ENCODE peak calls at places on chromosomes 3 and 15, in four cellular contexts. J, S, H and U are unnamed samples.
A peak's percentile ranks its signal among the peaks of the same experiment; 100 is the strongest.

GRCh38 chr3:46496745-46497555 is 826 bp upstream of the RTP3 start:
- DNase-seq in H (no peak), J (peak; percentile 8), S (no peak), U (no peak)

GRCh38 chr3:193974147-193974546 is 161.8 kb upstream of the HES1 start:
- DNase-seq in H (no peak), S (no peak), J (no peak), U (no peak)

GRCh38 chr3:65030847-65031463 is 343.2 kb upstream of the ADAMTS9 start:
- DNase-seq in J (no peak), H (no peak), S (no peak), U (no peak)

GRCh38 chr15:60507596-60508424 is 28.9 kb upstream of the ICE2 start:
- DNase-seq in H (peak; percentile 48), S (peak; percentile 49), J (peak; percentile 83), U (no peak)

GRCh38 chr15:78527325-78527724 is 12.9 kb upstream of the PSMA4 start:
- DNase-seq in J (no peak), S (no peak), H (no peak), U (no peak)

GRCh38 chr15:94023520-94023919 is 207.8 kb upstream of the MCTP2 start:
- DNase-seq in H (no peak), S (no peak), J (no peak), U (no peak)

GRCh38 chr15:49225572-49226281 is 55.7 kb downstream of the GALK2 start:
- DNase-seq in J (no peak), S (peak; percentile 23), H (no peak), U (no peak)

GRCh38 chr3:49133226-49133951 is 539 bp upstream of the LAMB2 start:
- DNase-seq in H (peak; percentile 79), S (peak; percentile 85), J (no peak), U (peak; percentile 90)

GRCh38 chr15:48472756-48473155 is 141.5 kb downstream of the DUT start:
- DNase-seq in J (no peak), H (no peak), S (no peak), U (no peak)

GRCh38 chr15:57436166-57436565 is 59.9 kb downstream of the CGNL1 start:
- DNase-seq in H (no peak), J (no peak), S (no peak), U (no peak)

GRCh38 chr3:134708025-134708597 is 57.3 kb upstream of the KY start:
- DNase-seq in S (no peak), J (no peak), H (no peak), U (no peak)

GRCh38 chr3:121111914-121112612 is 204.1 kb downstream of the STXBP5L start:
- DNase-seq in S (peak; percentile 4), J (no peak), H (peak; percentile 63), U (no peak)

GRCh38 chr3:150293401-150294001 is 114.6 kb upstream of the TSC22D2 start:
- DNase-seq in S (no peak), H (no peak), J (no peak), U (no peak)

GRCh38 chr15:42035362-42035761 is 14.5 kb upstream of the PLA2G4E start:
- DNase-seq in J (peak; percentile 52), H (no peak), S (no peak), U (no peak)

GRCh38 chr3:54202029-54202428 is 79.7 kb downstream of the CACNA2D3 start:
- DNase-seq in J (no peak), H (no peak), S (no peak), U (no peak)

GRCh38 chr3:35067750-35068149 is 571.6 kb upstream of the ARPP21 start:
- DNase-seq in S (no peak), H (no peak), J (no peak), U (no peak)

GRCh38 chr3:187104956-187105355 is 34.3 kb downstream of the RPL39L start:
- DNase-seq in J (no peak), H (no peak), S (no peak), U (no peak)

GRCh38 chr15:31230630-31231485 is 95.8 kb upstream of the KLF13 start:
- DNase-seq in J (peak; percentile 99), S (no peak), H (no peak), U (no peak)

GRCh38 chr3:161070252-161070930 is 34.8 kb downstream of the B3GALNT1 start:
- DNase-seq in J (no peak), H (no peak), S (no peak), U (no peak)

GRCh38 chr3:147793841-147794240 is 384.7 kb downstream of the ZIC1 start:
- DNase-seq in S (no peak), J (no peak), H (no peak), U (no peak)

GRCh38 chr3:115710799-115711198 is 87.5 kb downstream of the GAP43 start:
- DNase-seq in S (no peak), H (no peak), J (no peak), U (no peak)

GRCh38 chr3:177842302-177842701 is 645.0 kb upstream of the TBL1XR1 start:
- DNase-seq in S (no peak), H (no peak), J (no peak), U (no peak)

GRCh38 chr3:45105855-45106655 is 40.1 kb downstream of the CDCP1 start:
- DNase-seq in J (no peak), H (no peak), S (no peak), U (no peak)

GRCh38 chr3:158094235-158094916 is 11.8 kb downstream of the SHOX2 start:
- DNase-seq in H (no peak), S (no peak), J (no peak), U (no peak)

GRCh38 chr15:88894348-88894818 is 961 bp downstream of the HAPLN3 start:
- DNase-seq in J (no peak), H (peak; percentile 82), S (no peak), U (peak; percentile 58)

GRCh38 chr15:74844319-74845207 is 1.6 kb upstream of the ULK3 start:
- DNase-seq in S (no peak), H (no peak), J (no peak), U (no peak)

GRCh38 chr15:74842581-74843444 is at the start of gene ULK3:
- DNase-seq in J (no peak), S (peak; percentile 87), H (peak; percentile 88), U (peak; percentile 93)

GRCh38 chr15:74843891-74844299 is 939 bp upstream of the ULK3 start:
- DNase-seq in H (no peak), S (no peak), J (no peak), U (no peak)

GRCh38 chr15:74841761-74842385 is 1.1 kb downstream of the ULK3 start:
- DNase-seq in J (no peak), S (no peak), H (no peak), U (no peak)

DNA sequence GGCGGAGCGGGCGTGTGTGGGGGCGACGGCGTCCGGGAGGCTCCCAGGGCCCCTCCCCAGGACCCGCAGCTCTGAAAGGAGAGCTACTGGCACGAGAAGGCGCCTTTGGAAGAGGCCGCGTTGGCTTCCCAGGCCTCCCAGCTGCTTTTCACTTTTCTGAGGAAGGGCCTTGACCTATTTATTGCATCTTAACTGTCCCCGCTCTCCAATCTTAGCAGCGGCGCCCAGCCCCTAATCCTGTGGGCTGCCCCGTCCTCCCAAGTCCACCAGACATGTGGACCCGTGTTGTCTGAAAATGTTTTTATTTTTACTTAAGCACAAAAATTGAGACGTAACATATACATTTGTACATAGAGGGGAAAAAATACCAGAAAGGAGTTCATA is 481 bp upstream of the ULK3 start:
- DNase-seq in J (no peak), H (no peak), S (no peak), U (no peak)
- H3K36me3 ChIP-seq in J (peaks cover 21% of the 10 kb centered on the region), H (peaks cover 58% of the 10 kb centered on the region), S (peaks cover 70% of the 10 kb centered on the region), U (peaks cover 32% of the 10 kb centered on the region)

GRCh38 chr3:4756060-4756775 is 223.0 kb upstream of the BHLHE40 start:
- DNase-seq in H (no peak), S (no peak), J (no peak), U (no peak)

GRCh38 chr3:4757056-4757948 is 221.9 kb upstream of the BHLHE40 start:
- DNase-seq in H (no peak), J (no peak), S (no peak), U (no peak)

GRCh38 chr3:4758957-4759656 is 220.1 kb upstream of the BHLHE40 start:
- DNase-seq in S (no peak), H (no peak), J (no peak), U (no peak)

GRCh38 chr3:4759689-4760312 is 219.4 kb upstream of the BHLHE40 start:
- DNase-seq in S (no peak), H (no peak), J (no peak), U (no peak)

DNA sequence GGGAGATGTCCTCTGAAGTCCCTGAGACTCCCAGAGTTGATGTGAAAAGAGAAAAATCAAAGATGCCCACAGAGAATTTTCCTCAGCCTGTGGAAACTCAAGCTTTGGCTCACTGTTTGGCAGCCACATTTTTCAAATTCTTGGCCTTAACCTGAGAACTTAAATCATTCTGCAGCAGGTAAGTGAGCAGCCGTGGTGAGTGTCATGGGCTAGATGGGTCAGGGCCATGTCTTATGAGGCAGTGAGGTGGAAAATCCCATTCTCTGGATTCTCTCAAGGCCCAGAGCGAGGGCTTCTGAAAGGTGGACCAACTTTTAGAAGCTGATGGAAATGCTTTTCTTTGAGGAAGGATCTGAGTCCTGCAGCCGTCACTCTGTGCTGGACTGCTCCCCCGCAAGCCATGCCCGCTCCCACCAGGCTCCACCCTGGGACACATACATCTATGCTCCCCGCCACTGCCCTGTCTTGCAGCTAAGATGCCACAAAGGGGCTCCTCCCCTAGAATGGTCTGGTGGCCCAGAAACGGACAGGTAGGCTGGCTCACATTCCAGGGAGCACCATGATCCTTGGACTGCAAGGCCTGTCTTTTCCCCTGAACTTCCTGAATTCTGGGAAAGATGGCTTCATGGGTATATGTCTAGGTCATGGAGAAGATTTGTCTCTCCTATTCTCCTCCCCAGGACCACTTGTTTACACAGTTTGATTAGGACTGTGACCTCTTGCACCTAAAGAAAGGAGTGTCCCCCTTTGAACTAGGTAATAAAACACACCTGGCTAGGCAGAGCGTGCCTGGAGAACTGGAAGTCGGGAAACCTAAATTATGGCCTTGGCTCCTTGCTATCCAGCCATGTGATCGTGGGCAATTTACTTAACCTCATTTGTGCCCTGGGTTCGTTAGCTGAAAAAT is 221.0 kb upstream of the BHLHE40 start:
- DNase-seq in J (no peak), S (no peak), H (no peak), U (no peak)
- H3K36me3 ChIP-seq in J (peaks cover 12% of the 10 kb centered on the region), S (no peaks in the 10 kb centered on the region), H (no peaks in the 10 kb centered on the region), U (peaks cover 28% of the 10 kb centered on the region)

GRCh38 chr15:84794148-84794547 is 23.0 kb upstream of the ALPK3 start:
- DNase-seq in J (no peak), S (no peak), H (no peak), U (no peak)
- H3K36me3 ChIP-seq in J (peaks cover 21% of the 10 kb centered on the region), S (peaks cover 90% of the 10 kb centered on the region), H (peaks cover 71% of the 10 kb centered on the region), U (peaks cover 58% of the 10 kb centered on the region)

GRCh38 chr3:126351086-126351770 is 6.0 kb downstream of the KLF15 start:
- DNase-seq in S (no peak), H (no peak), J (no peak), U (no peak)

GRCh38 chr3:126349611-126350501 is 7.4 kb downstream of the KLF15 start:
- DNase-seq in S (no peak), J (no peak), H (no peak), U (no peak)

GRCh38 chr3:126351771-126352475 is 5.3 kb downstream of the KLF15 start:
- DNase-seq in H (no peak), J (no peak), S (no peak), U (no peak)

GRCh38 chr3:126349071-126349470 is 8.1 kb downstream of the KLF15 start:
- DNase-seq in H (no peak), S (no peak), J (no peak), U (no peak)

DNA sequence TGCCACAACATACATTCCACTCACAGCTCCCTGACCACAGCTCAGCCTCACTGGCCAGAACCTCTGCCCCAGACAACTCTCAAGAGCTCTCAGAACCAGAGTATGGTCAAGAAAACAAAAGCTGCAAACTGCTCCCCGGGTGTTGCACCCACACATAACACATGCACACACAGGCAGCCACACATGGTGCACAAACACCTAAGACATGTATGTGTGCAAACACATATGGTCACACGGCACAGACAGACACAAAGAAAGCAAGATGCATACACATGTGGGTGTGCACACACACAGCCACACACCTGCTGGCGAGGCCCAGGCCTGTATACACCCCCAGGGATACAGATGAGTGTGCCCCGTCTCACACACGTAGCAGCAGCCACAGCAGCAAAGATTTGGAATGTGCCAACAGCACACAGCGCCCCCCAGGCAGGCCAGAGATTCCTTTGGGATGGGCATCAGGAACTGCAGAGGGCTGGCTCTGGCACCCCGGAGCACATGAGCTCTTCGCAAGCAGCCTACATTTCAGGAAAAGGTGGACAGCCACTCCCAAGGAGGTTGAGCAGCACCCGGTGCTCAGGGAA is 6.6 kb downstream of the KLF15 start:
- DNase-seq in S (no peak), H (no peak), J (no peak), U (no peak)
- H3K36me3 ChIP-seq in S (no peaks in the 10 kb centered on the region), H (peaks cover 2% of the 10 kb centered on the region), J (no peaks in the 10 kb centered on the region), U (peaks cover 19% of the 10 kb centered on the region)